ENCODE peak calls at places on chromosome 2, in seven cellular contexts. P is cardiac muscle cell; L is immature natural killer cell; U is GM12865; D is activated T-cell treated with anti-CD3 and anti-CD28 coated beads, Interleukin-2, amount 50 U/mL, for 72 hours; G is stimulated activated CD8-positive, alpha-beta memory T cell treated with anti-CD3 and anti-CD28 coated beads, Interleukin-2, amount 100 ng/mL, for 1 hour; N is RPMI8226. S is an unnamed sample.

GRCh38 chr2:96413067-96413722 is 77.6 kb downstream of the NCAPH start:
- DNase-seq in L (no peak), G (no peak), N (no peak), D (no peak), P (peak), U (no peak), S (no peak)

GRCh38 chr2:45640575-45640974 is 10.9 kb upstream of the PRKCE start:
- DNase-seq in D (no peak), N (no peak), P (no peak), U (no peak), G (no peak), L (no peak), S (no peak)

GRCh38 chr2:140091926-140092325 is 1311.7 kb upstream of the NXPH2 start:
- DNase-seq in P (no peak), N (no peak), L (no peak), D (no peak), U (no peak), G (no peak), S (no peak)

GRCh38 chr2:213411582-213412289 is 127.5 kb downstream of the SPAG16 start:
- DNase-seq in D (no peak), G (no peak), N (no peak), P (no peak), U (no peak), L (no peak), S (no peak)

GRCh38 chr2:26471278-26471677 is 6.6 kb downstream of the OTOF start:
- DNase-seq in N (no peak), G (no peak), P (no peak), D (no peak), L (no peak), U (no peak), S (no peak)

GRCh38 chr2:166695154-166695553 is 193.1 kb upstream of the XIRP2 start:
- DNase-seq in P (no peak), G (no peak), U (no peak), L (no peak), N (no peak), D (no peak), S (no peak)

GRCh38 chr2:214810670-214811069 is 1.2 kb upstream of the BARD1 start:
- DNase-seq in U (peak), N (no peak), L (no peak), P (peak), D (peak), G (no peak), S (no peak)

GRCh38 chr2:160652236-160652635 is 158.6 kb upstream of the RBMS1 start:
- DNase-seq in N (no peak), L (peak), U (peak), G (peak), D (peak), P (peak), S (no peak)

GRCh38 chr2:178377046-178377445 is 73.9 kb downstream of the PRKRA start:
- DNase-seq in P (peak), D (no peak), L (no peak), N (no peak), G (no peak), U (no peak), S (no peak)

GRCh38 chr2:44181648-44182047 is 13.0 kb downstream of the PPM1B start:
- DNase-seq in U (no peak), L (no peak), G (no peak), P (no peak), N (no peak), D (no peak), S (no peak)

GRCh38 chr2:172446524-172447063 is 19.2 kb downstream of the ITGA6 start:
- DNase-seq in D (no peak), P (peak), N (no peak), U (no peak), L (peak), G (no peak), S (no peak)

GRCh38 chr2:43824951-43825493 is 13.6 kb downstream of the ABCG5 start:
- DNase-seq in N (no peak), P (no peak), U (no peak), L (no peak), G (no peak), D (no peak), S (no peak)

GRCh38 chr2:237156857-237157550 is 71.3 kb downstream of the COPS8 start:
- DNase-seq in U (no peak), P (no peak), L (no peak), D (no peak), G (no peak), N (no peak), S (no peak)

GRCh38 chr2:158153270-158154015 is 51.8 kb downstream of the UPP2 start:
- DNase-seq in D (no peak), L (no peak), G (no peak), P (no peak), N (no peak), U (no peak), S (no peak)